ENCODE peak calls at places on chromosomes 1 and 21, in nine cellular contexts. Z, S, I, L, Q, G, P, N and H are unnamed samples.

GRCh38 chr1:37926061-37926924 is 20.6 kb downstream of the INPP5B start:
- DNase-seq in L (no peak), N (no peak), P (peak), Z (no peak), S (no peak), G (no peak), Q (peak), I (no peak), H (no peak)

GRCh38 chr1:179229214-179230140 is at the start of gene ABL2:
- DNase-seq in N (peak), I (peak), S (no peak), G (no peak), P (peak), L (peak), Z (no peak), Q (peak), H (peak)

GRCh38 chr1:201637282-201638076 is 98.6 kb downstream of the NAV1 start:
- DNase-seq in P (no peak), L (peak), Z (no peak), I (no peak), S (peak), G (no peak), Q (no peak), N (no peak), H (no peak)

GRCh38 chr1:241715956-241716355 is 63.9 kb downstream of the WDR64 start:
- DNase-seq in G (no peak), P (no peak), S (no peak), L (no peak), Z (no peak), I (no peak), N (no peak), Q (no peak), H (no peak)

GRCh38 chr21:28387220-28387619 is 605.5 kb downstream of the LTN1 start:
- DNase-seq in G (no peak), L (no peak), S (no peak), N (no peak), Z (no peak), P (peak), I (no peak), Q (no peak), H (no peak)

GRCh38 chr21:32590130-32590529 is 4.8 kb upstream of the TCP10L start:
- DNase-seq in P (no peak), N (no peak), Q (no peak), Z (no peak), S (no peak), L (no peak), I (no peak), G (no peak), H (no peak)

GRCh38 chr1:31984419-31985347 is 29.0 kb upstream of the KHDRBS1 start:
- DNase-seq in Z (no peak), P (peak), N (no peak), G (peak), S (peak), I (no peak), L (no peak), Q (peak), H (no peak)

GRCh38 chr1:156376958-156377919 is 8.2 kb downstream of the RHBG start:
- DNase-seq in G (no peak), Z (no peak), I (no peak), N (no peak), L (no peak), P (no peak), Q (no peak), S (no peak), H (no peak)

GRCh38 chr1:21574464-21575151 is 65.4 kb downstream of the ALPL start:
- DNase-seq in G (no peak), P (no peak), Z (no peak), N (peak), Q (no peak), L (peak), S (no peak), I (peak), H (peak)

GRCh38 chr1:23074012-23074411 is 54.7 kb downstream of the KDM1A start:
- DNase-seq in L (no peak), Z (no peak), N (no peak), Q (no peak), I (no peak), P (no peak), G (no peak), S (peak), H (no peak)

GRCh38 chr1:192776206-192776605 is 32.6 kb upstream of the RGS2 start:
- DNase-seq in Q (no peak), P (no peak), Z (no peak), N (no peak), I (no peak), L (no peak), G (no peak), S (no peak), H (no peak)

GRCh38 chr21:23638131-23638530 is 1969.2 kb downstream of the MRPL39 start:
- DNase-seq in N (no peak), I (no peak), S (no peak), P (no peak), L (no peak), G (no peak), Q (no peak), Z (no peak), H (no peak)
- TF ChIP-seq CTCF in N (no peak), I (no peak), S (no peak), P (no peak), L (no peak), G (no peak), Q (no peak), Z (no peak), H (no peak)

GRCh38 chr1:111221276-111221632 is 6.3 kb upstream of the CHI3L2 start:
- DNase-seq in L (no peak), G (no peak), P (no peak), S (no peak), I (no peak), N (no peak), Q (no peak), Z (no peak), H (no peak)

GRCh38 chr1:111220302-111220890 is 7.1 kb upstream of the CHI3L2 start:
- DNase-seq in I (no peak), P (peak), Q (no peak), L (no peak), N (no peak), S (no peak), Z (no peak), G (no peak), H (no peak)

GRCh38 chr1:111223126-111223443 is 4.4 kb upstream of the CHI3L2 start:
- DNase-seq in Q (no peak), N (no peak), I (no peak), G (no peak), Z (no peak), L (no peak), P (no peak), S (no peak), H (no peak)

GRCh38 chr1:111222308-111223125 is 5.0 kb upstream of the CHI3L2 start:
- DNase-seq in I (peak), Q (peak), L (peak), S (peak), Z (peak), N (peak), P (peak), G (no peak), H (peak)

GRCh38 chr1:111221633-111222286 is 5.8 kb upstream of the CHI3L2 start:
- DNase-seq in S (peak), Q (peak), N (no peak), L (no peak), Z (no peak), P (peak), I (no peak), G (peak), H (no peak)
- TF ChIP-seq CTCF in S (no peak), Q (no peak), N (no peak), L (no peak), Z (no peak), P (no peak), I (no peak), G (no peak), H (no peak)

DNA sequence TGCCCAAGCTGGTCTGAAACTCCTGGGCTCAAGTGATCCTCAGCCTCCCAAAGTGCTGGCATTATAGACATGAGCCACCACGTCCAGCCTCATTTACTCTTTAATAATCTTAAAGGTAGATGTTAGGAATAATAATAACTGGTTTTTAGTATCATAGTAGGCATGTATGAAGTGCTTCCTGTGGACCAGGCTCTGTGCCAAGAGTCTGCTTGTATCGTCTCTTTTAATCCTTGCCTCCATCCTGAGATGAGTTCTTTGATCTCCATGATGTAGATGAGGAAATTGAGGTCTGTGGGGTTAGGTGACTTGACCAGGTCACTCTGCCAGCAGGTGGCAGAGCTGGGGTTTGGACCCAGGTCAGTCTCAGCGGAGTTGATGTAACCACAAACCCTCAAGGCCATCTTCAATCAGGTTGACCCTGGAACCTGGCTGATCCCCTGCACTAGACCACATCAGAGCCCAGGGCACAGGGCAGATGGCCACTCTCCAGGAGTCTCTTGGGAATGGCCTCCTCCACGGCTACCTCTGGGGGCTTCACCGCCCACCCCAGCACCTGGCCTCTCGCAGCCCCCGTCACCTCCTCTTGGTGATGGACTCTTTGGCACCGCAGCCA is 11.3 kb downstream of the EFHD2 start:
- DNase-seq in N (no peak), L (no peak), Z (no peak), S (no peak), P (no peak), I (no peak), G (no peak), Q (no peak), H (no peak)
- TF ChIP-seq CTCF in N (no peak), L (no peak), Z (no peak), S (no peak), P (no peak), I (no peak), G (no peak), Q (no peak), H (no peak)

DNA sequence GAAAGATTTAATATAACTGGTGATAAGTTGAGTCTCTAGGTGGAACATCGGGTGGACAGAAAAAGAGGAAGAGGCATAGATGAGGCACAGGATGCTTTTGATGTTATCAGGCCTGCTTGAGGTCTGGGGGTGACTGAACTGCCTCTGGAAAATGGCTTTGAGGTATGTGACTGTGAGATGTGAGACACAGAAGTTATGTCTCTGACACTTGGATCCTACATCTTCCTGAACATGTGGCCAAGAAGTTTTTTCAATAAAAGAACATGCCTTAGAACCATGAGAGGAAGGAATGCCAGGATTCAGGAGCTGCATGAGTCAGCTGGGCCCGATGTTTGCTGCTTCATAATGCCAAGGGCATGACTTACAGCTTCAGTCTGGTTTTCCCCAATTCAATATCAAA is 11.5 kb upstream of the AIM2 start:
- DNase-seq in P (no peak), Q (no peak), G (peak), L (no peak), N (no peak), S (peak), I (no peak), Z (no peak), H (no peak)
- TF ChIP-seq CTCF in P (no peak), Q (no peak), G (no peak), L (no peak), N (no peak), S (no peak), I (no peak), Z (no peak), H (no peak)

DNA sequence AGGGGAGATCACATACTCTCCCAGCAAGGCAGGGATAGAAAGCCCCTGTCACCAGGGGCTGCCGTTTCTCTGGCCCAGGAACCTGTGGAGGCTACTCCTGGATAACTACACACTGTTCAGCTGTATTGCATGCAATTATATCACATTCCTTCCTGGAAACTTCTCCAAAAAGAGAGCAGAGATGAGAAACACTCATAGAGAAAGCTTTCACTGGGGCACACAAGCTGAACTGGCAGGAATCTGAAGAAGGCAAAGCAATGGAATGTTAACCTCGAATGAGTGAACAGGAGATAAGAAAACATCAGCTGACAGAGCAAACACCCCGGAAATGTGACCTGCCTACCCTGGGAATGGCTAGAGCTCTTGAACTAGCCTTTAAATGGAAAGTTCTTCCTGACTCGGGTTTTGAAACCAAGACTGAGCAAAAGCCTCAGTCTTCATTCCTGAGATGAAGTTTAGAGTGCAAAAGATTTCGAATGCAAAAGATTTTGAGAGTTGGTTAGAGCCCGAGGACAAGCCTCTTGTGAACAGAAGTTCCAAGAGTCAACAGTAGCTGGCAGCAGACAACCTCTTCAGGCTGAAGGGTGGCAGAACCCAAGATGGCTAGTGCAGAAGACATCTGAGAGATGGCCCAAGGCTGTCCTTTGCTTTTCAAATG is 32.3 kb downstream of the CCN1 start:
- DNase-seq in S (peak), N (peak), I (no peak), Z (no peak), P (peak), L (no peak), Q (no peak), G (peak), H (no peak)
- TF ChIP-seq CTCF in S (peak), N (peak), I (no peak), Z (no peak), P (peak), L (peak), Q (no peak), G (peak), H (peak)

DNA sequence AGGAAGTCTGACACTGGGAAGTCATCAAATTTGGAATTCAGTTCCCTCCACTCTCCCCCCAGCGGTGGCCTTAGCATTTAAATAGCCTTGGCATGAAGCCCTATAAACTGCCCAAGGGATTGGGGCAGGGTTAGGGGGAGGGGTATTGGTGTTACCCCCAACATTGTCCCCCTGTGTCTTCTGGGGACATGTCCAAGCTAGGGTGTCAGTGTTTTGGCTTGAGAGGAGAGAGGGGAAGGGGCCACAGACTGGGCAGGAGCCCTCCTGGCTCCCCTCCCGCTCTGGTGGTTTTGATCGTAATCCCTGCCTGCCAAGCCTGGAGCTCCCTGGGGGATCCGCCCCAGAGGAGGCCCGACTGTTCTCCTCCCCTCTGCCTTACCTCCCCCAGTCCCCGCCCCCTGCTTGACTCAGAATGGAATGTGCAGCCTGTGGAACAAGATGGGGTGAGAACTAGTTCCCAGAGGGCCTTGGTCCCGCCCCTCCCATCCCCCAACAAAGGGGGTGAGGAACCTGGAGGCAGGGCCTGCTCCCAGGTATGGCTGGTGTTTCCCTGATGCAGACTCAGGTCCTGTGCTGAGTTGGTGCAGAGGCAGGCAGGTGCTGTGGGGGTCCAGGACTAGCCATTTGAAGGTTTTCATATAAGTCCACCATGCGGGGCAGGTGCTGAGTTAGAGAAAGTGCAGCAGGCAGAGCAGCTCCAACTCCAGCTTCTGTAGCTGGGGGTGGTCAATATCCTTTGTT is 7.4 kb downstream of the SOX13 start:
- DNase-seq in N (peak), Q (no peak), Z (peak), G (peak), S (peak), P (no peak), L (peak), I (peak), H (no peak)
- TF ChIP-seq CTCF in N (no peak), Q (no peak), Z (no peak), G (no peak), S (no peak), P (no peak), L (peak), I (no peak), H (no peak)